ENCODE peak calls at places on chromosomes 6 and 20, in four cellular contexts. L, K, I and S are unnamed samples.

GRCh38 chr6:26131618-26132017 is 44.4 kb downstream of the HFE start:
- DNase-seq in L (no peak), I (no peak), K (no peak), S (no peak)

GRCh38 chr20:57735831-57736737 is 26.3 kb upstream of the PMEPA1 start:
- DNase-seq in I (no peak), K (no peak), L (no peak), S (no peak)

GRCh38 chr20:16542477-16542876 is 30.8 kb downstream of the KIF16B start:
- DNase-seq in K (no peak), L (no peak), I (no peak), S (no peak)

GRCh38 chr6:151051164-151051563 is 185.7 kb downstream of the MTHFD1L start:
- DNase-seq in I (no peak), K (no peak), L (no peak), S (no peak)

GRCh38 chr20:12966468-12967085 is 42.2 kb upstream of the SPTLC3 start:
- DNase-seq in I (peak), L (no peak), K (no peak), S (no peak)

GRCh38 chr20:6802227-6802626 is 34.7 kb downstream of the BMP2 start:
- DNase-seq in L (no peak), K (no peak), I (peak), S (no peak)

GRCh38 chr6:40743226-40743625 is 156.1 kb upstream of the LRFN2 start:
- DNase-seq in K (no peak), I (no peak), L (no peak), S (no peak)

GRCh38 chr6:169556758-169557505 is 144.9 kb downstream of the WDR27 start:
- DNase-seq in L (peak), K (peak), I (no peak), S (no peak)

GRCh38 chr6:46410330-46410953 is 80.8 kb downstream of the RCAN2 start:
- DNase-seq in K (no peak), L (peak), I (peak), S (no peak)

GRCh38 chr6:13554929-13555333 is 19.5 kb upstream of the SIRT5 start:
- DNase-seq in L (no peak), I (peak), K (no peak), S (no peak)

GRCh38 chr20:35768731-35769664 is 2.8 kb upstream of the PHF20 start:
- DNase-seq in L (no peak), K (peak), I (peak), S (peak)

GRCh38 chr20:41029150-41029872 is 689 bp downstream of the TOP1 start:
- DNase-seq in L (peak), K (peak), I (no peak), S (peak)

GRCh38 chr6:36349240-36349639 is 12.6 kb upstream of the BNIP5 start:
- DNase-seq in L (peak), I (no peak), K (no peak), S (peak)

GRCh38 chr20:14453259-14453658 is 115.8 kb upstream of the FLRT3 start:
- DNase-seq in K (no peak), L (no peak), I (no peak), S (no peak)

GRCh38 chr6:12280901-12281300 is 9.3 kb upstream of the EDN1 start:
- DNase-seq in K (no peak), L (no peak), I (no peak), S (no peak)

GRCh38 chr6:35907750-35908149 is 13.1 kb downstream of the SRPK1 start:
- DNase-seq in K (no peak), L (no peak), I (no peak), S (no peak)

GRCh38 chr6:42441059-42441471 is 10.7 kb downstream of the TRERF1 start:
- DNase-seq in L (no peak), I (peak), K (no peak), S (no peak)

GRCh38 chr6:39610229-39610628 is 115.0 kb downstream of the KIF6 start:
- DNase-seq in L (no peak), K (no peak), I (peak), S (no peak)

GRCh38 chr6:75743971-75744370 is 5.1 kb upstream of the MYO6 start:
- DNase-seq in L (no peak), K (no peak), I (no peak), S (no peak)

GRCh38 chr6:57177545-57178225 is 5.6 kb downstream of the BAG2 start:
- DNase-seq in L (no peak), I (peak), K (no peak), S (no peak)

GRCh38 chr20:9510926-9511325 is 3.5 kb upstream of the LAMP5 start:
- DNase-seq in L (no peak), I (no peak), K (no peak), S (no peak)

GRCh38 chr20:61370841-61371303 is 118.8 kb downstream of the CDH4 start:
- DNase-seq in L (no peak), K (no peak), I (no peak), S (no peak)

GRCh38 chr6:153003294-153003645 is 761 bp upstream of the MTRF1L start:
- DNase-seq in I (no peak), K (no peak), L (no peak), S (no peak)